ENCODE peak calls at places on chromosomes 12 and 14, in five cellular contexts. E is SJCRH30, A is lower lobe of right lung, V is Karpas-422, G is sigmoid colon. S is an unnamed sample.

GRCh38 chr14:51211149-51211548 is 28.9 kb upstream of the TMX1 start:
- DNase-seq in G (no peak), E (peak; percentile 28), V (no peak), A (no peak), S (no peak)

GRCh38 chr12:79848321-79848720 is 86.6 kb downstream of the PPP1R12A start:
- DNase-seq in V (no peak), G (no peak), A (no peak), E (no peak), S (no peak)

GRCh38 chr12:90947869-90948268 is 7.1 kb downstream of the CCER1 start:
- DNase-seq in V (no peak), A (no peak), G (no peak), E (no peak), S (no peak)

GRCh38 chr14:70753518-70753953 is 55.8 kb downstream of the MAP3K9 start:
- DNase-seq in A (peak; percentile 58), E (no peak), G (no peak), V (no peak), S (no peak)

GRCh38 chr12:27177716-27178115 is 66.4 kb upstream of the STK38L start:
- DNase-seq in A (no peak), E (no peak), V (no peak), G (no peak), S (no peak)

GRCh38 chr12:128250091-128250490 is 16.9 kb upstream of the TMEM132C start:
- DNase-seq in E (no peak), V (no peak), A (no peak), G (no peak), S (no peak)

GRCh38 chr12:47021298-47021697 is 58.1 kb upstream of the PCED1B start:
- DNase-seq in E (peak; percentile 40), G (no peak), A (no peak), V (peak; percentile 82), S (no peak)

GRCh38 chr14:103209054-103209453 is 85.8 kb downstream of the TNFAIP2 start:
- DNase-seq in G (no peak), A (no peak), E (no peak), V (no peak), S (no peak)

GRCh38 chr12:56117778-56118687 is at the start of gene ZC3H10:
- DNase-seq in E (peak; percentile 99), V (peak; percentile 100), G (peak; percentile 99), A (peak; percentile 99), S (peak; percentile 99)
- H3K27ac ChIP-seq in E (peak within 1 kb of the TSS; percentile 93), V (peak within 1 kb of the TSS; percentile 93), G (peak within 1 kb of the TSS; percentile 92), A (peak within 1 kb of the TSS; percentile 91), S (peak within 1 kb of the TSS; percentile 87)

GRCh38 chr14:37587438-37587837 is 7.6 kb downstream of the FOXA1 start:
- DNase-seq in A (no peak), G (no peak), V (no peak), E (no peak), S (no peak)
- H3K4me1 ChIP-seq in A (peaks cover 9% of the 10 kb centered on the region), G (no peaks in the 10 kb centered on the region), V (peaks cover 11% of the 10 kb centered on the region), E (no peaks in the 10 kb centered on the region), S (no peaks in the 10 kb centered on the region)

DNA sequence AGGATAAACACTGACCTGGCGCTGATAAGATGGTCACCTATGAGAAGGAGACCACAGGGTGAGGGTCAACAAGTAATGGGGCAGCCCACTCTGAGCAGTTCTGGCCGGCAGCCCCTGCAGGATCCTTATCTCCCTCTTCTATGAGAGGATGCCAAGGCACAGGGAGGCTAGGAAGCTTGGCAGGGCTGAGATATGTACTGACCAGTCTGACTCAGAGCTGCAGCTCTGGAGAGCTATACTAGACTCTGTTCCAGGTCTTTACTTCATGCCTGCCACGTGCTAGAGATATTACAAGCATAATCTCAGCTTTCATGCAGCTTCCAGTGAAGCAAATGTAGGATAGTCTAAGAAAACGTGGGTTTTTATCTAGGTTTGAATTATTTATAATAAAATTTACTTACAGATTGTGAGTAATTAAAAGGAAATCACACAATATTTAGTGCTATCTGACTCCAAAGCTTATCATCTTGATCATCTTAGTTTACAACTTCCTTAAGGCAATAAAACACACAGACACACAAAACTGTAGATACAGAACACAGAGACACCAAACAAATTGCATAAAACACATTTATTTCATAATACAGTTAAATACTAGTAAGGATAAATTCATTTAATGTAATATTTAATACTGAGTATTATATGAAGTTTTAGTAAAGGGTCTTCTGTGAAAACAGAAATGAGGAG is 32.3 kb downstream of the GIT2 start:
- DNase-seq in A (no peak), V (no peak), G (no peak), E (no peak), S (no peak)
- H3K27ac ChIP-seq in A (no peak overlapping the region), V (no peak overlapping the region), G (no peak overlapping the region), E (no peak overlapping the region), S (no peak overlapping the region)

DNA sequence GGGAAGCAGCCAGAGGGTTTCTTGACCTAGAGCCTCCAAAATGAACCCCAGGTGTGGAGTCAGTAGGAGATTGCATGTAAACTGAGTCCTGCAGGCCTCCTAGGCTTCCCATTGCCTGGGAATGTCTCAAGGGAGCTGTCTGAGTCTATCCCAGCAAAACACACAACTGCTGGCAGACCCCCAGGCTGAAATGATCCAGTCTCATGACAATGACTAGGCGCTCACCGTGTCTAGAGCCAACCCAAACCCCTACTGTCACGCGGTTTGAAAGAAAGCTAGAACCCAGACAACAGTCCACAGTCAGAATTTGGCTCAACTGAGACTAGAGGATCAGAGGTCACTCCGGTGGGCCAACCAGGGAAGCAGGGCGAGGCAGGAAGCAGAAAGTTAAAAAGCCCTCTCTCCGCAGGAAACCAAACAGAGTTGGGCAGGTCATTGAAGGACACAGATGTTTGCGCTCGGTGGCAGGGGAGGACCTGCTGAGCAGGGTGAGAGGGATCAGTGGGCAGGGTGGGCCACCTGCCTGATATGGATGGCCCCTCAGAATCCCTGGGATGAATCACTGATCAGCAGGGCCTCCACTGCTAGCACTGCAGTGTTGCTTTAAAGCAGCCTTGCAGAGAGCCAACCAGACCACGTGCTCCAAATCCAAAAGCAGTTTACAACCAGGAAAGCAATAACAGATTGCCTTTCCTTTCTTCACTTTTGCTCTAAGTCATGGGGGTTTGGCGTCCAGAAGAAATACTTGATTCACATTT is 23.8 kb downstream of the ACTN1 start:
- DNase-seq in G (peak; percentile 94), A (no peak), V (no peak), E (no peak), S (peak; percentile 52)
- H3K4me1 ChIP-seq in G (no peaks in the 10 kb centered on the region), A (peaks cover 96% of the 10 kb centered on the region), V (no peaks in the 10 kb centered on the region), E (peaks cover 51% of the 10 kb centered on the region), S (peaks cover 22% of the 10 kb centered on the region)

DNA sequence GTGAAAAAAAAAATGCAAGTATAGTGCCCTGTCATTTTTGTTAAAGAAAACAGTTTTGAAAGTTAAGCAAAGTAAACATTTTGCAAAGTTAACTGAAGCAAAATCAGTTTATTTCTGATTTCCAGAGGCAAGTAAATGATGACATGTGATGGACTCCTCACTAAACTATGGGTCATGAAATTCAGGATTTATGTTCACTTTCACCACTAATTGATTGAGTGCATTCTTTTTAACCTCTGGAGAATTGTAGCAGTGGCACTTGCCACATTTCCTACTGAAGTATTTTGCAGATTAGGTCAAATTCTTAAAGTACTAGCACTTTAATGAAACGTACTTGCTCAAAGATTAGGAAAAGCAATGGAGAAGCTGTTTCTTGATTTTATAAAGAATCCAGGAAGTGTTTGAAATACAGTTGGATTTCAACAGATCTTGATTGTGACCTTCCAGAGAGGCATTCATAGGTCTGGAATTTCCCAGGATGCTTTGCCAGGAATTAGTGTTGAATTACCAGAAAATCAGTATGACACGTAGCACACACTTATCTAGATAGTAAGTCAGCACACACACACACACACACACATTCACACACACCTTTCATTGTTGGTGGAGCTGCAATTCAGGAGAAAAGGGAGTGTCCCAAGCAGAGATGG is 162.6 kb downstream of the MYRFL start:
- DNase-seq in V (no peak), E (peak; percentile 44), G (no peak), A (no peak), S (no peak)
- H3K27ac ChIP-seq in V (no peak overlapping the region), E (peak overlapping the region; percentile 62), G (peak overlapping the region; percentile 53), A (peak overlapping the region; percentile 57), S (no peak overlapping the region)

GRCh38 chr12:67655829-67656614 is 7.5 kb downstream of the DYRK2 start:
- DNase-seq in G (no peak), E (no peak), V (no peak), A (no peak), S (no peak)
- H3K4me1 ChIP-seq in G (no peaks in the 10 kb centered on the region), E (peaks cover 12% of the 10 kb centered on the region), V (peaks cover 40% of the 10 kb centered on the region), A (peaks cover 31% of the 10 kb centered on the region), S (no peaks in the 10 kb centered on the region)

GRCh38 chr12:49748306-49748705 is 6.9 kb downstream of the TMBIM6 start:
- DNase-seq in E (no peak), G (no peak), A (no peak), V (no peak), S (no peak)
- H3K27ac ChIP-seq in E (no peak overlapping the region), G (no peak overlapping the region), A (no peak overlapping the region), V (peak overlapping the region; percentile 1), S (no peak overlapping the region)

GRCh38 chr14:104968153-104968527 is 10.0 kb downstream of the AHNAK2 start:
- DNase-seq in E (peak; percentile 66), A (peak; percentile 65), V (no peak), G (peak; percentile 96), S (peak; percentile 95)
- H3K4me1 ChIP-seq in E (peaks cover 41% of the 10 kb centered on the region), A (peaks cover 52% of the 10 kb centered on the region), V (peaks cover 25% of the 10 kb centered on the region), G (no peaks in the 10 kb centered on the region), S (peaks cover 23% of the 10 kb centered on the region)

DNA sequence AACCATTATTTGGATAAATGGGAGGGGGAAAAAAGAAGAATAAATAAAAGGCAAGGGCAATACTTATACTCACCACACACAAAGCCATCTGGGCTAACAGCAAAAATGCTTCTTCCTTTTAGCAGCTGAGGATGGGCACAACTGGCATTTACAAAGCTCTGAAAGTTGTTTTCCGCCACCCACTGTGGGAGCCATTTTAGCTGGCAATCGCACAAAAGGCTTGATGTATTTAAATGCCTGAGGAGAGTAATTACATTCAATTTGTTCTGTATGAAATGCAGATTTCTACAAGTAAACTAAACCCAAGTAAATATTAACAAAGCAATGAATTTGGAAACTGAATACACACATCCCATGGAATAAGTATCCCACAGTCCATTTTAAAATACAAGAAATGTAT is 37.5 kb downstream of the LRIG3 start:
- DNase-seq in V (no peak), G (no peak), E (no peak), A (no peak), S (no peak)
- H3K27ac ChIP-seq in V (no peak overlapping the region), G (peak overlapping the region; percentile 20), E (no peak overlapping the region), A (no peak overlapping the region), S (no peak overlapping the region)

S was measured in kidney.